ENCODE peak calls at places on chromosome 17, in seven cellular contexts. E, U, Y, C, T, F and G are unnamed samples.

GRCh38 chr17:57915532-57915931 is 39.7 kb downstream of the CUEDC1 start:
- DNase-seq in E (no peak), U (peak), Y (no peak), C (no peak), T (no peak), F (no peak), G (no peak)

GRCh38 chr17:15963670-15964110 is 18.8 kb downstream of the ADORA2B start:
- DNase-seq in E (peak), U (peak), Y (no peak), C (no peak), T (no peak), F (no peak), G (no peak)

GRCh38 chr17:68944435-68945035 is 10.7 kb downstream of the ABCA8 start:
- DNase-seq in E (no peak), U (no peak), Y (no peak), C (peak), T (no peak), F (no peak), G (no peak)

GRCh38 chr17:43563262-43564079 is 17.3 kb upstream of the ETV4 start:
- DNase-seq in E (no peak), U (no peak), Y (no peak), C (no peak), T (no peak), F (no peak), G (no peak)

GRCh38 chr17:31660684-31661083 is 198.4 kb downstream of the COPRS start:
- DNase-seq in E (no peak), U (no peak), Y (no peak), C (no peak), T (no peak), F (no peak), G (no peak)

GRCh38 chr17:65243838-65244237 is 106.7 kb downstream of the RGS9 start:
- DNase-seq in E (peak), U (peak), Y (peak), C (peak), T (no peak), F (no peak), G (no peak)

GRCh38 chr17:70454377-70454776 is 285.0 kb downstream of the KCNJ2 start:
- DNase-seq in E (no peak), U (no peak), Y (no peak), C (no peak), T (no peak), F (no peak), G (no peak)

GRCh38 chr17:27376637-27377547 is 79.4 kb upstream of the KSR1 start:
- DNase-seq in E (peak), U (peak), Y (no peak), C (no peak), T (no peak), F (no peak), G (no peak)

GRCh38 chr17:66431910-66432309 is 129.5 kb downstream of the PRKCA start:
- DNase-seq in E (peak), U (peak), Y (no peak), C (no peak), T (peak), F (no peak), G (no peak)

GRCh38 chr17:20234266-20234665 is 225.1 kb downstream of the SPECC1 start:
- DNase-seq in E (no peak), U (no peak), Y (peak), C (no peak), T (no peak), F (peak), G (no peak)

GRCh38 chr17:75891605-75892555 is 4.9 kb downstream of the TRIM65 start:
- DNase-seq in E (no peak), U (no peak), Y (no peak), C (no peak), T (no peak), F (no peak), G (no peak)